ENCODE peak calls at places on chromosomes 1 and 21, in four cellular contexts. X, D, G and E are unnamed samples.

GRCh38 chr1:234953655-234954420 is 174.8 kb downstream of the TOMM20 start:
- DNase-seq in D (peak), G (no peak), X (no peak), E (no peak)

GRCh38 chr1:170547255-170547654 is 15.3 kb downstream of the GORAB start:
- DNase-seq in X (no peak), D (no peak), G (no peak), E (no peak)

GRCh38 chr21:44737706-44738354 is 26.5 kb upstream of the TSPEAR start:
- DNase-seq in X (no peak), G (no peak), D (no peak), E (no peak)

GRCh38 chr21:29164330-29164942 is 34.0 kb downstream of the MAP3K7CL start:
- DNase-seq in G (no peak), D (no peak), X (peak), E (no peak)

GRCh38 chr1:209999005-209999404 is 61.0 kb downstream of the SYT14 start:
- DNase-seq in X (peak), D (no peak), G (no peak), E (no peak)

GRCh38 chr1:223747838-223748335 is 35.5 kb downstream of the CAPN2 start:
- DNase-seq in D (peak), G (no peak), X (peak), E (no peak)

GRCh38 chr21:44011123-44011773 is 861 bp upstream of the TRAPPC10 start:
- DNase-seq in X (no peak), D (no peak), G (no peak), E (no peak)

GRCh38 chr1:39088658-39089057 is 62.5 kb downstream of the NDUFS5 start:
- DNase-seq in X (no peak), D (no peak), G (no peak), E (no peak)

GRCh38 chr1:26094677-26095383 is 16.8 kb upstream of the PDIK1L start:
- DNase-seq in X (peak), G (peak), D (no peak), E (no peak)

GRCh38 chr1:44808063-44808937 is at the start of gene BTBD19:
- DNase-seq in G (peak), X (peak), D (peak), E (peak)

GRCh38 chr1:208233546-208233945 is 10.6 kb downstream of the PLXNA2 start:
- DNase-seq in X (no peak), D (peak), G (peak), E (no peak)

GRCh38 chr1:208231929-208232360 is 12.2 kb downstream of the PLXNA2 start:
- DNase-seq in D (no peak), G (no peak), X (no peak), E (no peak)

GRCh38 chr1:177130426-177130825 is 34.1 kb downstream of the ASTN1 start:
- DNase-seq in D (no peak), X (no peak), G (no peak), E (no peak)

GRCh38 chr1:51313961-51314777 is 16.2 kb downstream of the TTC39A start:
- DNase-seq in G (no peak), X (peak), D (peak), E (peak)

GRCh38 chr1:45730780-45731319 is 19.6 kb downstream of the IPP start:
- DNase-seq in X (no peak), G (no peak), D (no peak), E (no peak)

GRCh38 chr1:246724725-246725095 is 501 bp downstream of the SCCPDH start:
- DNase-seq in X (peak), D (peak), G (no peak), E (peak)

GRCh38 chr1:149937779-149938178 is 1.1 kb upstream of the MTMR11 start:
- DNase-seq in X (no peak), G (no peak), D (no peak), E (no peak)

GRCh38 chr1:230515451-230516145 is 89.5 kb upstream of the PGBD5 start:
- DNase-seq in X (no peak), D (no peak), G (no peak), E (no peak)

GRCh38 chr1:18701183-18701582 is 70.5 kb downstream of the PAX7 start:
- DNase-seq in X (no peak), G (no peak), D (no peak), E (no peak)

GRCh38 chr1:108560430-108561144 is 687 bp downstream of the EEIG2 start:
- DNase-seq in G (peak), D (peak), X (peak), E (peak)

GRCh38 chr1:108561145-108561458 is 1.2 kb downstream of the EEIG2 start:
- DNase-seq in G (no peak), X (no peak), D (no peak), E (no peak)

GRCh38 chr1:108561731-108562326 is 1.9 kb downstream of the EEIG2 start:
- DNase-seq in D (peak), X (peak), G (peak), E (peak)

GRCh38 chr1:108559215-108560142 is at the start of gene EEIG2:
- DNase-seq in G (peak), D (peak), X (peak), E (peak)

GRCh38 chr1:108560143-108560429 is 186 bp downstream of the EEIG2 start:
- DNase-seq in G (no peak), D (no peak), X (peak), E (no peak)
- TF ChIP-seq CTCF in G (no peak), D (no peak), X (no peak), E (no peak)

DNA sequence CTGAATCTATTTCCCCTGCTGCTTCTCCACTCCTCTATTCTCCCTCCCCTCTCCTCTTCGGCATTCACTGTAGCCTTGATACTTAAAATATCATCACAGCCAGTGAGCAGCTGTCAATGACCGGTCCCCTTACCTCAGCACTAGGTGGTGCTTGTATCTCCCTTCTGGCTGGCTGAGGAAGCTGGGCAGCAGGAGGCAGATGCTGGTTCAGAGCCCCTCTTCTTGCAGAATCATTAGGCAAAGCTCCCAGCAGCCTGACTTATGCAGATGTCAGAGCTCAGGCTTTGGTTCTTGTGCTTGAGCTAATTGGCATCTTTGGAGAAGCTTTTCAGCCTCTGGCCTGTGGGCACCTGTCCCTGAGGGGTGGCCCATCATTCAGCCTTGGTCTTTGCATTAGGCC is 31.9 kb upstream of the KCNA2 start:
- DNase-seq in X (no peak), G (no peak), D (no peak), E (no peak)
- TF ChIP-seq CTCF in X (no peak), G (no peak), D (no peak), E (no peak)

GRCh38 chr1:180920702-180921101 is 8.0 kb downstream of the KIAA1614 start:
- DNase-seq in G (no peak), X (no peak), D (no peak), E (no peak)
- TF ChIP-seq CTCF in G (peak), X (peak), D (no peak), E (no peak)

GRCh38 chr1:180171691-180172090 is 17.0 kb downstream of the QSOX1 start:
- DNase-seq in G (no peak), X (no peak), D (no peak), E (no peak)

GRCh38 chr1:180175291-180175690 is 20.6 kb downstream of the QSOX1 start:
- DNase-seq in X (no peak), G (no peak), D (no peak), E (no peak)

GRCh38 chr1:180175806-180176205 is 21.1 kb downstream of the QSOX1 start:
- DNase-seq in G (no peak), D (no peak), X (no peak), E (no peak)

GRCh38 chr1:180173451-180173850 is 18.8 kb downstream of the QSOX1 start:
- DNase-seq in X (no peak), G (no peak), D (no peak), E (no peak)

DNA sequence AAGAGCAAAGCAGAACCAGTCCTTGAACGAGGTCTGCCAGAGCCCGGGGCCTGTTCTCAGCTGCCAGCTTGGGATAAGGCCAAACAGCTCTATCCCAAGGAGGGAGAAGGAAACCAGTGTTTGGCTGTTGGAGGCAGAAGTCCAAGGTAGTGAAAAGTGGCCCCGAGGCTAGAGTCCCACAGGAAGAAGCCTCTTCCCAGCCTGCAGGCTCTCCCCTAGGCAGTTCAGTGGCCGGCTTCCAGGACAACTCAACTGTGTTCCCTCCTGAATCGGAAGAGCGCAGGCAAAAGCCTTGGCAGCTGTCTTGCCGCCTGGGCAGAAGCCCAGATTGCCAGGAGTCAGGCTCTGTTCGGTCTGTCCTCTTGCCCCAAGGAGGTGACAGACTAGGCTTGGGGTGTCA is 19.3 kb downstream of the QSOX1 start:
- DNase-seq in D (no peak), G (no peak), X (no peak), E (no peak)
- TF ChIP-seq CTCF in D (no peak), G (no peak), X (no peak), E (no peak)

GRCh38 chr1:213666113-213666512 is 321.7 kb upstream of the PROX1 start:
- DNase-seq in X (no peak), D (peak), G (no peak), E (no peak)
- TF ChIP-seq CTCF in X (no peak), D (no peak), G (no peak), E (no peak)